ENCODE peak calls at places on chromosomes 5 and 9, in four cellular contexts. T is K562, O is H1, G is GM12878. M is an unnamed sample.

GRCh38 chr5:151829370-151829769 is 57.6 kb downstream of the G3BP1 start:
- DNase-seq in O (no peak), G (no peak), T (no peak), M (no peak)

GRCh38 chr5:149603210-149603609 is 21.9 kb downstream of the ARHGEF37 start:
- DNase-seq in G (no peak), T (no peak), O (no peak), M (no peak)

GRCh38 chr5:173010021-173010420 is 26.4 kb downstream of the ATP6V0E1 start:
- DNase-seq in O (no peak), T (no peak), G (peak; percentile 20), M (no peak)

GRCh38 chr9:132210472-132211145 is 48.8 kb downstream of the NTNG2 start:
- DNase-seq in G (no peak), T (no peak), O (no peak), M (no peak)

GRCh38 chr5:171442287-171443042 is 23.0 kb downstream of the FGF18 start:
- DNase-seq in T (peak; percentile 45), G (no peak), O (no peak), M (no peak)

GRCh38 chr9:92964981-92965758 is 17.8 kb downstream of the FGD3 start:
- DNase-seq in G (no peak), T (no peak), O (no peak), M (no peak)

GRCh38 chr5:74243634-74244033 is 396.9 kb downstream of the ENC1 start:
- DNase-seq in O (no peak), T (no peak), G (no peak), M (no peak)

GRCh38 chr9:109203761-109204360 is 36.8 kb upstream of the FRRS1L start:
- DNase-seq in G (no peak), O (no peak), T (no peak), M (no peak)

GRCh38 chr5:147750065-147750464 is 32.5 kb downstream of the JAKMIP2 start:
- DNase-seq in G (no peak), O (no peak), T (no peak), M (no peak)

GRCh38 chr9:21919377-21920362 is 74.5 kb downstream of the CDKN2A start:
- DNase-seq in G (peak; percentile 13), T (no peak), O (no peak), M (peak; percentile 1)

GRCh38 chr5:91079037-91079436 is 304.1 kb downstream of the ARRDC3 start:
- DNase-seq in O (no peak), T (no peak), G (peak; percentile 20), M (no peak)

GRCh38 chr9:80400624-80401230 is 829.0 kb downstream of the TLE4 start:
- DNase-seq in G (no peak), O (no peak), T (no peak), M (no peak)

GRCh38 chr9:20216438-20216837 is 405.9 kb downstream of the MLLT3 start:
- DNase-seq in O (no peak), G (no peak), T (no peak), M (no peak)

GRCh38 chr9:128208386-128208785 is 5.2 kb downstream of the DNM1 start:
- DNase-seq in O (no peak), G (no peak), T (no peak), M (no peak)

GRCh38 chr9:18638448-18639249 is 164.7 kb downstream of the ADAMTSL1 start:
- DNase-seq in T (no peak), O (no peak), G (no peak), M (no peak)

GRCh38 chr9:108383801-108384200 is 472.0 kb downstream of the ACTL7B start:
- DNase-seq in G (no peak), T (no peak), O (no peak), M (no peak)

GRCh38 chr5:64766105-64766504 is 2.4 kb downstream of the SREK1IP1 start:
- DNase-seq in G (no peak), O (no peak), T (no peak), M (peak; percentile 30)

GRCh38 chr5:66247176-66247960 is 103.3 kb downstream of the SREK1 start:
- DNase-seq in O (no peak), G (no peak), T (no peak), M (peak; percentile 7)

GRCh38 chr9:104339692-104340091 is 164.4 kb upstream of the OR13F1 start:
- DNase-seq in G (no peak), O (no peak), T (no peak), M (no peak)

GRCh38 chr5:1670342-1670741 is 129.3 kb downstream of the MRPL36 start:
- DNase-seq in T (no peak), G (no peak), O (no peak), M (no peak)

GRCh38 chr9:76827286-76828080 is 63.2 kb downstream of the PCA3 start:
- DNase-seq in G (no peak), T (no peak), O (no peak), M (no peak)

GRCh38 chr9:128774804-128775203 is 3.1 kb upstream of the ZER1 start:
- DNase-seq in G (no peak), O (no peak), T (no peak), M (no peak)

GRCh38 chr5:148776780-148777179 is 49.6 kb upstream of the ADRB2 start:
- DNase-seq in G (no peak), O (no peak), T (no peak), M (no peak)

GRCh38 chr5:131679911-131680310 is 44.9 kb upstream of the RAPGEF6 start:
- DNase-seq in T (no peak), O (no peak), G (no peak), M (no peak)

GRCh38 chr9:33718987-33719386 is 76.4 kb upstream of the PRSS3 start:
- DNase-seq in T (no peak), G (no peak), O (no peak), M (no peak)

GRCh38 chr5:84085387-84086041 is 299.2 kb downstream of the EDIL3 start:
- DNase-seq in T (no peak), O (no peak), G (no peak), M (no peak)

GRCh38 chr9:749712-750111 is 91.8 kb upstream of the DMRT1 start:
- DNase-seq in G (no peak), T (no peak), O (no peak), M (no peak)

GRCh38 chr9:70602364-70603019 is 188.0 kb upstream of the KLF9 start:
- DNase-seq in O (peak; percentile 58), G (peak; percentile 34), T (peak; percentile 55), M (peak; percentile 64)

DNA sequence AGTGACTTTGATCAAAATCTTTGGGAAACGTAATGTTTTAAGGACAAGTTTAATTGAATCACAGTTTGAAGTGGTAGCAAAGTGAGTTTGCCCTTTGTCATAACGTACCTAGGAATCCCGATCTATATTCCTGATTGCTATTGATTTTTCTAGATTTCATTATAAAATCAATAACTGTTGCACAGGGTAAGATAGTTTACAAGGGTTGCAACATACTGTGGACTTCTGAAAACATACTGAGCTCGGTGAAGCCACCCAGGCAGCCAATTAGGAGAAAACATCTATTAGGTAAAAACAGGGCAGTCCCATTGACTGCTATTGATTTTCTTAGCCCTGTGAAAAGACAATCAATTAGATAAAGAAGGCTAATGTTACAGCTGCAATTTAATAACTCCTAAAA is 659.9 kb downstream of the ISL1 start:
- DNase-seq in O (no peak), G (no peak), T (no peak), M (no peak)
- TF ChIP-seq CBX5 in O (no peak), G (no peak), T (no peak), M (no peak)

GRCh38 chr5:98769006-98769255 is 4.5 kb upstream of the RGMB start:
- DNase-seq in T (no peak), O (no peak), G (no peak), M (no peak)
- TF ChIP-seq TAF1 in T (no peak), O (no peak), G (no peak), M (no peak)

GRCh38 chr5:22591461-22591860 is 261.7 kb downstream of the CDH12 start:
- DNase-seq in O (no peak), G (no peak), T (no peak), M (no peak)
- H3K9ac ChIP-seq in O (no peak overlapping the region), G (no peak overlapping the region), T (no peak overlapping the region), M (no peak overlapping the region)

DNA sequence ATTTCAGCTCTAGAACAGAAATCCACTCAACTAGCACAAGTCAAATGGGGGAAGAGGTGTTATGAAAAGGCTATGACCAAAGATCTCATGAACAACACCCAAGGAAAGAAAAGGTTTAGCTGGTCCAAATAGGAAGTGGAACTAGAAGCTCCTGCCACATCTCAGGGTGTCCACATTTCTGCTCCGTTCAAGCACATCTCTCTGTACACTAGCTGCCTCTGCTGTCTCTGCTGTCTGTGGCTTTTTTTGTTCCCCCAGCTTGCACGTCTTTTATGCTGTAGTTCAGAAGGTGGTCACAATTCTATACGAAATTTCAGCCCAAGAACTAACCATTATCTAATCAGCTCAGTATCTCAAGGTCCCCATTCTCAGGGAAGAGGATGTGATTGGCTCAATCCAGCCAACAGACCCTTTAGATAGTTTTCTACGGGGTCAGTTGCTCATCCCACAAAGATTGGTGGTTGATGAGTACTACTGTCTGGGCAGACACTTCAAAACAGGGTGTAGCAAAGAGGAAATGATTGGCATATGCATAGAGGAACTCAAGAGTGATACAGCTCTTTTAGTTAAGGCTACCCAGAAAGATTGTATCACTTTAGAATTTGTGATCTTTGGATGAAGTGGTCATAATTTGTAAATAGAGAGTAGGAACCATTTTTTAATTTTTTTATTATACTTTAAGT is 44.0 kb downstream of the FANCC start:
- DNase-seq in O (no peak), G (no peak), T (no peak), M (no peak)
- TF ChIP-seq CBX5 in O (no peak), G (no peak), T (no peak), M (no peak)

DNA sequence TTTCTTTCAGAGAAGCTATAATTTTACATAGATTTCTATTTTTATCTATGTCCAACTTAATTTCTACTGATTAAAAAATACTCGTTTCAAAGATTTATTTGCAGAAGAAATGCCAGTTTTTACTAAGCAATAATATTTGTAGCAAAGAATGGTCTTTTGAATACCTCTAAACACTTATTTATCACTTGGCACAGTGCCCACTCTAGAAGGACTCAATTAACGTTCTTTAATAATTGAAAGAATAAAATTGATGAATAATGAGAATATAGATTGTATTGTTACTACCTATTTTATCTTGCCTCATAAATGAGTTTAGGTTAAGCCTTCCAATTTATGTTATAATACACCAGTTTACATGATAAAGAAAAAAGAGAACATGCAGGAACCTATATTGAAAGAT is 889.7 kb upstream of the CDH9 start:
- DNase-seq in O (no peak), T (no peak), G (no peak), M (no peak)
- TF ChIP-seq TAF1 in O (no peak), T (no peak), G (no peak), M (no peak)

GRCh38 chr5:145244788-145245187 is 590.4 kb downstream of the PRELID2 start:
- DNase-seq in T (no peak), G (no peak), O (no peak), M (no peak)
- H3K9ac ChIP-seq in T (no peak overlapping the region), G (no peak overlapping the region), O (no peak overlapping the region), M (no peak overlapping the region)

GRCh38 chr9:98220911-98221310 is 28.5 kb upstream of the CORO2A start:
- DNase-seq in T (no peak), G (no peak), O (no peak), M (no peak)
- TF ChIP-seq CBX5 in T (no peak), G (no peak), O (no peak), M (no peak)

M was measured in HepG2.